ENCODE peak calls at places on chromosome 5, in seven cellular contexts. Z is ELR, F is D341Med, N is KG1, O is prostate gland, R is AG10803, B is AG08396. X is an unnamed sample.

GRCh38 chr5:171899792-171900191 is 106.6 kb downstream of the FBXW11 start:
- DNase-seq in O (no peak), B (no peak), R (no peak), N (no peak), F (no peak), Z (no peak), X (no peak)

GRCh38 chr5:24226492-24226891 is 418.3 kb downstream of the CDH10 start:
- DNase-seq in Z (no peak), O (no peak), R (peak), F (no peak), N (no peak), B (peak), X (no peak)

GRCh38 chr5:39517800-39518199 is 93.0 kb upstream of the DAB2 start:
- DNase-seq in B (peak), R (peak), O (no peak), F (no peak), Z (peak), N (no peak), X (no peak)

GRCh38 chr5:123344819-123345426 is 78.3 kb downstream of the CEP120 start:
- DNase-seq in N (no peak), Z (peak), B (peak), R (peak), F (no peak), O (peak), X (peak)

GRCh38 chr5:41181691-41182564 is 31.4 kb downstream of the C6 start:
- DNase-seq in B (no peak), R (no peak), O (no peak), N (no peak), F (no peak), Z (no peak), X (no peak)

GRCh38 chr5:168893231-168893630 is 314.1 kb upstream of the PANK3 start:
- DNase-seq in N (no peak), O (no peak), F (no peak), B (no peak), R (no peak), Z (no peak), X (no peak)

GRCh38 chr5:103066346-103066745 is 53.6 kb downstream of the GIN1 start:
- DNase-seq in F (no peak), O (no peak), N (no peak), Z (no peak), B (no peak), R (no peak), X (no peak)

GRCh38 chr5:135426102-135427082 is 20.8 kb downstream of the DCANP1 start:
- DNase-seq in F (peak), O (no peak), B (peak), Z (peak), R (peak), N (no peak), X (peak)

GRCh38 chr5:1885777-1886633 is 3.3 kb upstream of the IRX4 start:
- DNase-seq in F (no peak), O (no peak), N (no peak), R (no peak), Z (no peak), B (no peak), X (no peak)

GRCh38 chr5:131633830-131634229 is 1.2 kb downstream of the RAPGEF6 start:
- DNase-seq in O (no peak), R (no peak), F (no peak), N (no peak), Z (no peak), B (no peak), X (peak)

GRCh38 chr5:103894882-103895281 is 332.3 kb upstream of the NUDT12 start:
- DNase-seq in F (no peak), R (peak), B (no peak), Z (no peak), O (no peak), N (no peak), X (no peak)